ENCODE peak calls at places on chromosomes 3 and 15, in six cellular contexts. O, I, Z, B, M and J are unnamed samples.

GRCh38 chr3:63862804-63863149 is 828 bp downstream of the THOC7 start:
- DNase-seq in Z (no peak), B (no peak), I (no peak), O (no peak), M (no peak), J (no peak)

GRCh38 chr3:56724580-56725142 is 41.6 kb upstream of the TASOR start:
- DNase-seq in M (peak), I (no peak), Z (no peak), B (no peak), O (no peak), J (no peak)

GRCh38 chr3:18351823-18352744 is 73.1 kb downstream of the SATB1 start:
- DNase-seq in M (no peak), Z (no peak), B (no peak), O (no peak), I (no peak), J (no peak)

GRCh38 chr3:39668420-39668819 is 141.0 kb upstream of the MYRIP start:
- DNase-seq in O (peak), Z (no peak), I (peak), B (no peak), M (peak), J (peak)

GRCh38 chr15:59115047-59115446 is 10.1 kb downstream of the CCNB2 start:
- DNase-seq in I (no peak), Z (no peak), B (no peak), O (no peak), M (no peak), J (no peak)

GRCh38 chr3:60185161-60185560 is 1066.1 kb downstream of the FHIT start:
- DNase-seq in I (no peak), Z (no peak), B (no peak), M (no peak), O (no peak), J (no peak)

GRCh38 chr3:85571835-85572234 is 613.0 kb downstream of the CADM2 start:
- DNase-seq in Z (no peak), B (no peak), I (no peak), M (no peak), O (no peak), J (no peak)

GRCh38 chr15:49881433-49881832 is 237.6 kb downstream of the ATP8B4 start:
- DNase-seq in O (no peak), Z (no peak), I (no peak), M (no peak), B (no peak), J (no peak)

GRCh38 chr3:33054100-33055097 is 42.5 kb downstream of the GLB1 start:
- DNase-seq in I (no peak), M (no peak), O (no peak), B (no peak), Z (no peak), J (no peak)

GRCh38 chr3:139772539-139773500 is 95.0 kb upstream of the NMNAT3 start:
- DNase-seq in O (peak), Z (no peak), M (no peak), I (no peak), B (no peak), J (no peak)

GRCh38 chr3:165753560-165753959 is 83.7 kb downstream of the BCHE start:
- DNase-seq in O (no peak), Z (no peak), I (peak), M (no peak), B (no peak), J (no peak)

GRCh38 chr3:32303051-32303786 is 64.7 kb downstream of the CMTM8 start:
- DNase-seq in I (no peak), O (no peak), M (no peak), B (no peak), Z (no peak), J (no peak)

GRCh38 chr15:36567445-36567844 is 12.0 kb upstream of the CDIN1 start:
- DNase-seq in M (no peak), Z (no peak), O (no peak), B (no peak), I (no peak), J (no peak)

GRCh38 chr3:64039273-64039672 is 16.0 kb upstream of the PSMD6 start:
- DNase-seq in O (no peak), I (no peak), Z (no peak), M (no peak), B (no peak), J (no peak)